ENCODE peak calls at places on chromosomes 2 and 18, in four cellular contexts. One of them, this sample, is unnamed.
A peak's percentile ranks its signal among the peaks of the same experiment; 100 is the strongest.

GRCh38 chr2:121120411-121120810 is 164.6 kb downstream of the TFCP2L1 start:
- DNase-seq in fibroblast of lung: no peak
- DNase-seq in hepatocyte: no peak
- DNase-seq in HepG2: no peak
- DNase-seq in this sample: no peak

GRCh38 chr2:46555011-46555410 is 75.6 kb downstream of the TMEM247 start:
- DNase-seq in fibroblast of lung: no peak
- DNase-seq in hepatocyte: no peak
- DNase-seq in HepG2: no peak
- DNase-seq in this sample: no peak

GRCh38 chr2:226362991-226363390 is 436.6 kb downstream of the IRS1 start:
- DNase-seq in fibroblast of lung: peak; percentile 77
- DNase-seq in hepatocyte: peak; percentile 10
- DNase-seq in HepG2: no peak
- DNase-seq in this sample: no peak

GRCh38 chr2:163563336-163563735 is 172.5 kb downstream of the FIGN start:
- DNase-seq in fibroblast of lung: no peak
- DNase-seq in hepatocyte: no peak
- DNase-seq in HepG2: no peak
- DNase-seq in this sample: no peak

GRCh38 chr18:47248610-47249343 is 2.7 kb downstream of the SKOR2 start:
- DNase-seq in fibroblast of lung: no peak
- DNase-seq in hepatocyte: no peak
- DNase-seq in HepG2: no peak
- DNase-seq in this sample: no peak

GRCh38 chr2:19312949-19313348 is 45.5 kb downstream of the OSR1 start:
- DNase-seq in fibroblast of lung: peak; percentile 63
- DNase-seq in hepatocyte: peak; percentile 31
- DNase-seq in HepG2: peak; percentile 51
- DNase-seq in this sample: no peak

GRCh38 chr2:121239471-121239870 is 45.5 kb downstream of the TFCP2L1 start:
- DNase-seq in fibroblast of lung: no peak
- DNase-seq in hepatocyte: no peak
- DNase-seq in HepG2: no peak
- DNase-seq in this sample: no peak

GRCh38 chr18:68893396-68893795 is 95.5 kb downstream of the CCDC102B start:
- DNase-seq in fibroblast of lung: no peak
- DNase-seq in hepatocyte: no peak
- DNase-seq in HepG2: no peak
- DNase-seq in this sample: no peak

GRCh38 chr2:113716291-113716690 is 40.2 kb downstream of the SLC35F5 start:
- DNase-seq in fibroblast of lung: peak; percentile 8
- DNase-seq in hepatocyte: no peak
- DNase-seq in HepG2: no peak
- DNase-seq in this sample: no peak

DNA sequence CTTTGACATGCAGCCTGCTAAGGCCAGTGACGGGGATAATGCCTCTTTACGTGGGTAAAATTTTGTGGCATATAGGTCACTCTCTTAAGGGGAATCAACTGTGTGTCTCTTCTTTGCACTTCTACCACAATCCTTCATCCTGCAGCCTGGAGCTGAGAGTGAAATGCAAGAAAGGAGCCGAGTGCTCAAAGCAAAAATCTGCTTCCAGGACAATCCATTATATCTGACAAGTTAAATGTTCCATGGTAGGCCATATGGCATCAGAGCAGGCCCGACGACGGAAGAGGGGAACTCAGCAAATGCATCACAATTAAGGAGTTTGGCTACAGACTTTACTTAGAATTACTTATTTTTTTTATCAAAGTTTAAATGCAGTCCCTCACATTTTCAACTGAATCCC is 171.2 kb downstream of the TCF4 start:
- DNase-seq in fibroblast of lung: peak; percentile 28
- DNase-seq in hepatocyte: no peak
- DNase-seq in HepG2: no peak
- DNase-seq in this sample: no peak
- H3K4me3 ChIP-seq in fibroblast of lung: no peak overlapping the region
- H3K4me3 ChIP-seq in hepatocyte: no peak overlapping the region
- H3K4me3 ChIP-seq in HepG2: no peak overlapping the region
- H3K4me3 ChIP-seq in this sample: no peak overlapping the region

GRCh38 chr18:80244956-80245730 is 2.2 kb downstream of the PARD6G start:
- DNase-seq in fibroblast of lung: no peak
- DNase-seq in hepatocyte: peak; percentile 2
- DNase-seq in HepG2: no peak
- DNase-seq in this sample: no peak

GRCh38 chr18:80249217-80250093 is 2.1 kb upstream of the PARD6G start:
- DNase-seq in fibroblast of lung: no peak
- DNase-seq in hepatocyte: peak; percentile 3
- DNase-seq in HepG2: no peak
- DNase-seq in this sample: no peak

GRCh38 chr18:80247403-80247916 is at the start of gene PARD6G:
- DNase-seq in fibroblast of lung: peak; percentile 64
- DNase-seq in hepatocyte: peak; percentile 95
- DNase-seq in HepG2: peak; percentile 26
- DNase-seq in this sample: no peak

GRCh38 chr18:80245781-80246655 is 1.3 kb downstream of the PARD6G start:
- DNase-seq in fibroblast of lung: no peak
- DNase-seq in hepatocyte: peak; percentile 58
- DNase-seq in HepG2: no peak
- DNase-seq in this sample: no peak

DNA sequence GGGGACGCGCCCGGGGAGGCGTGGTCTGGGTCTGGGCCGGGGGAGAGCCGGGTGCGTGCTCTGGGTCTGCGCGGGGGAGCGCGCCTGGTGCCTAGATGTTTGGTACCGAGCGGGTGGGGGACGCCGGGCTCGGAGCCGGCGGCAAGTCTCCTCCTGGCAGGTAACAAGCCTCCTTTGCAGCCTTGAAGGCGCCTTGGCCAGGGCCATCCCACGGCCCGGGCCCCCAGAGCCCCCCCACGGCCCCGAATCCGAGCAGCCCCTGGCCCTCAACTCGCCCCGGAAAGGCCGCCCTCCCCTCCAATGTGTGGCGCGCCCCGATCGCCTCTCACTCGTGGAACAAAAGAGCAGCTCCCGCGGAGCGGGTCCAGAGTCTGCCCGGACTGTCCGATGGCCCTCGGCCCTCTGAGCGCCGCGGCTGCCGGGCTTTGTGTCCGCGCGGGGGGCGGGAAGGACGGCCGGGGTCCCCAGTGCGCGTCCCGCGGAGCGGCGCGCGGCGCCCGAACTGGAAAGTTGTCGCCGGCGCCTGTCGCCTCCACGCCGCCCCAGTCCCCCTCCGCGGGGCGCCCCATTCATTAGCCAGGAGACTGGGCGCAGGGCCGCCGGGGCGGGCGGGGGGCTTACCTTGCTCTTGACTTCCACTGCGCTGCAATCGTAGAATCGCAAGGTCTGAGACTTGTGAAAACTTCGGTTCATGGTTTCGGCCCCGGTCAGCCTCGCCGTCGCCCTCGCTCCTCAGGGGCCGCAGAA is 485 bp downstream of the PARD6G start:
- DNase-seq in fibroblast of lung: peak; percentile 12
- DNase-seq in hepatocyte: peak; percentile 46
- DNase-seq in HepG2: no peak
- DNase-seq in this sample: no peak
- TF ChIP-seq EZH2 in fibroblast of lung: no peak
- TF ChIP-seq EZH2 in hepatocyte: no peak
- TF ChIP-seq EZH2 in HepG2: no peak
- TF ChIP-seq EZH2 in this sample: no peak

GRCh38 chr2:237485844-237486243 is 1.2 kb upstream of the MLPH start:
- DNase-seq in fibroblast of lung: no peak
- DNase-seq in hepatocyte: no peak
- DNase-seq in HepG2: no peak
- DNase-seq in this sample: no peak
- H3K4me3 ChIP-seq in fibroblast of lung: peak overlapping the region; percentile 64
- H3K4me3 ChIP-seq in hepatocyte: no peak overlapping the region
- H3K4me3 ChIP-seq in HepG2: no peak overlapping the region
- H3K4me3 ChIP-seq in this sample: peak overlapping the region; percentile 70

GRCh38 chr2:176088048-176088936 is 4.2 kb upstream of the HOXD13 start:
- DNase-seq in fibroblast of lung: peak; percentile 42
- DNase-seq in hepatocyte: peak; percentile 76
- DNase-seq in HepG2: peak; percentile 40
- DNase-seq in this sample: peak; percentile 43
- TF ChIP-seq EZH2 in fibroblast of lung: peak; percentile 51
- TF ChIP-seq EZH2 in hepatocyte: peak; percentile 78
- TF ChIP-seq EZH2 in HepG2: peak; percentile 76
- TF ChIP-seq EZH2 in this sample: no peak

DNA sequence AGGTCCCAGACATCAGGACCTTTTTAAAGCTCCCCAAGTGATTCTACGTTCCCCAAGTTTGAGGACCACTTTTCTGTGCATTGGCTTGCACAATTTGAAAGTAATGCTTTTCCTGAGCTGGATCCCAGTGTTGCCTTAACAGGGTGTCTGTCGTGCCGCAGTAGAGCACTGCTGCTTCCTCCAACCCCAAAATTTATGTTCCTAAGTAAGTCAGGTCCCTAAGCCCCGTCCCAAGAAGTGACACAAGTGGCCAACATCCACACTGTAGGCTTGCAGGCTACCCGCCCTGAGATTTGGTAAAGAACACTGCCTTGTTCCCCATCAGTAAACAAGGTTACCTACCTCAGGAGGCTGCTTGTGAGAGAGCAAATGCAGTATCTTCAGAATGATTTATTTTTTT is 2.0 kb downstream of the SFT2D3 start:
- DNase-seq in fibroblast of lung: no peak
- DNase-seq in hepatocyte: no peak
- DNase-seq in HepG2: no peak
- DNase-seq in this sample: no peak
- H3K4me3 ChIP-seq in fibroblast of lung: no peak overlapping the region
- H3K4me3 ChIP-seq in hepatocyte: no peak overlapping the region
- H3K4me3 ChIP-seq in HepG2: no peak overlapping the region
- H3K4me3 ChIP-seq in this sample: peak overlapping the region; percentile 66

GRCh38 chr2:176123847-176124273 is 1.3 kb downstream of the HOXD9 start:
- DNase-seq in fibroblast of lung: no peak
- DNase-seq in hepatocyte: no peak
- DNase-seq in HepG2: no peak
- DNase-seq in this sample: no peak
- TF ChIP-seq EZH2 in fibroblast of lung: peak; percentile 70
- TF ChIP-seq EZH2 in hepatocyte: peak; percentile 83
- TF ChIP-seq EZH2 in HepG2: peak; percentile 67
- TF ChIP-seq EZH2 in this sample: no peak

This sample was measured in PC-9.